ENCODE peak calls at places on chromosomes 13 and 19, in five cellular contexts. One of them, this sample, is unnamed.
A peak's percentile ranks its signal among the peaks of the same experiment; 100 is the strongest.

GRCh38 chr13:114045113-114045735 is 71.3 kb upstream of the C13orf46 start:
- DNase-seq in neural crest cell: no peak
- DNase-seq in BJ: no peak
- DNase-seq in astrocyte of the spinal cord: no peak
- DNase-seq in tibial nerve: no peak
- DNase-seq in this sample: no peak

GRCh38 chr13:106314417-106314816 is 221.0 kb downstream of the EFNB2 start:
- DNase-seq in neural crest cell: no peak
- DNase-seq in BJ: no peak
- DNase-seq in astrocyte of the spinal cord: no peak
- DNase-seq in tibial nerve: no peak
- DNase-seq in this sample: no peak

GRCh38 chr19:2600914-2601870 is 101.3 kb downstream of the GNG7 start:
- DNase-seq in neural crest cell: no peak
- DNase-seq in BJ: no peak
- DNase-seq in astrocyte of the spinal cord: no peak
- DNase-seq in tibial nerve: no peak
- DNase-seq in this sample: no peak

GRCh38 chr13:98407575-98407974 is 169.3 kb downstream of the STK24 start:
- DNase-seq in neural crest cell: no peak
- DNase-seq in BJ: no peak
- DNase-seq in astrocyte of the spinal cord: no peak
- DNase-seq in tibial nerve: no peak
- DNase-seq in this sample: no peak

GRCh38 chr13:41654800-41655199 is 197.4 kb downstream of the RGCC start:
- DNase-seq in neural crest cell: no peak
- DNase-seq in BJ: no peak
- DNase-seq in astrocyte of the spinal cord: no peak
- DNase-seq in tibial nerve: no peak
- DNase-seq in this sample: no peak

GRCh38 chr13:49218493-49219051 is 1.6 kb upstream of the MLNR start:
- DNase-seq in neural crest cell: no peak
- DNase-seq in BJ: no peak
- DNase-seq in astrocyte of the spinal cord: peak; percentile 2
- DNase-seq in tibial nerve: no peak
- DNase-seq in this sample: no peak

GRCh38 chr19:17775245-17775927 is 19.6 kb upstream of the B3GNT3 start:
- DNase-seq in neural crest cell: peak; percentile 81
- DNase-seq in BJ: no peak
- DNase-seq in astrocyte of the spinal cord: no peak
- DNase-seq in tibial nerve: no peak
- DNase-seq in this sample: no peak

GRCh38 chr13:37313383-37313782 is 207.9 kb upstream of the CSNK1A1L start:
- DNase-seq in neural crest cell: no peak
- DNase-seq in BJ: no peak
- DNase-seq in astrocyte of the spinal cord: peak; percentile 91
- DNase-seq in tibial nerve: no peak
- DNase-seq in this sample: no peak

GRCh38 chr19:38813323-38813722 is 578 bp upstream of the LGALS4 start:
- DNase-seq in neural crest cell: no peak
- DNase-seq in BJ: no peak
- DNase-seq in astrocyte of the spinal cord: no peak
- DNase-seq in tibial nerve: no peak
- DNase-seq in this sample: no peak

GRCh38 chr19:16381756-16382401 is 57.3 kb downstream of the KLF2 start:
- DNase-seq in neural crest cell: no peak
- DNase-seq in BJ: no peak
- DNase-seq in astrocyte of the spinal cord: no peak
- DNase-seq in tibial nerve: peak; percentile 82
- DNase-seq in this sample: no peak

GRCh38 chr13:26529441-26529840 is 28.0 kb upstream of the WASF3 start:
- DNase-seq in neural crest cell: peak; percentile 67
- DNase-seq in BJ: no peak
- DNase-seq in astrocyte of the spinal cord: peak; percentile 70
- DNase-seq in tibial nerve: no peak
- DNase-seq in this sample: peak; percentile 23

GRCh38 chr19:40282920-40283319 is 2.2 kb downstream of the AKT2 start:
- DNase-seq in neural crest cell: no peak
- DNase-seq in BJ: peak; percentile 31
- DNase-seq in astrocyte of the spinal cord: no peak
- DNase-seq in tibial nerve: no peak
- DNase-seq in this sample: no peak

GRCh38 chr19:11091343-11092153 is 2.3 kb downstream of the LDLR start:
- DNase-seq in neural crest cell: no peak
- DNase-seq in BJ: peak; percentile 86
- DNase-seq in astrocyte of the spinal cord: peak; percentile 94
- DNase-seq in tibial nerve: peak; percentile 30
- DNase-seq in this sample: peak; percentile 83

GRCh38 chr13:48813518-48813917 is 159.8 kb downstream of the CYSLTR2 start:
- DNase-seq in neural crest cell: no peak
- DNase-seq in BJ: no peak
- DNase-seq in astrocyte of the spinal cord: no peak
- DNase-seq in tibial nerve: no peak
- DNase-seq in this sample: no peak

GRCh38 chr13:43095771-43096719 is 72.7 kb downstream of the DNAJC15 start:
- DNase-seq in neural crest cell: no peak
- DNase-seq in BJ: no peak
- DNase-seq in astrocyte of the spinal cord: no peak
- DNase-seq in tibial nerve: no peak
- DNase-seq in this sample: no peak

GRCh38 chr13:45674908-45675307 is 27.2 kb upstream of the CBY2 start:
- DNase-seq in neural crest cell: no peak
- DNase-seq in BJ: peak; percentile 61
- DNase-seq in astrocyte of the spinal cord: peak; percentile 81
- DNase-seq in tibial nerve: no peak
- DNase-seq in this sample: peak; percentile 80

GRCh38 chr13:43880451-43880850 is 747 bp downstream of the LACC1 start:
- DNase-seq in neural crest cell: peak; percentile 2
- DNase-seq in BJ: no peak
- DNase-seq in astrocyte of the spinal cord: no peak
- DNase-seq in tibial nerve: no peak
- DNase-seq in this sample: no peak

GRCh38 chr19:10243606-10244005 is 8.4 kb upstream of the MRPL4 start:
- DNase-seq in neural crest cell: no peak
- DNase-seq in BJ: no peak
- DNase-seq in astrocyte of the spinal cord: no peak
- DNase-seq in tibial nerve: no peak
- DNase-seq in this sample: no peak

GRCh38 chr13:102142473-102142826 is 259.4 kb downstream of the FGF14 start:
- DNase-seq in neural crest cell: no peak
- DNase-seq in BJ: no peak
- DNase-seq in astrocyte of the spinal cord: no peak
- DNase-seq in tibial nerve: no peak
- DNase-seq in this sample: no peak

GRCh38 chr13:107866007-107866665 is 349.2 kb downstream of the LIG4 start:
- DNase-seq in neural crest cell: peak; percentile 36
- DNase-seq in BJ: no peak
- DNase-seq in astrocyte of the spinal cord: peak; percentile 52
- DNase-seq in tibial nerve: no peak
- DNase-seq in this sample: no peak

GRCh38 chr13:29464105-29464679 is 131.3 kb downstream of the SLC7A1 start:
- DNase-seq in neural crest cell: no peak
- DNase-seq in BJ: no peak
- DNase-seq in astrocyte of the spinal cord: no peak
- DNase-seq in tibial nerve: no peak
- DNase-seq in this sample: no peak

GRCh38 chr19:1567848-1568227 is 287 bp downstream of the MEX3D start:
- DNase-seq in neural crest cell: no peak
- DNase-seq in BJ: no peak
- DNase-seq in astrocyte of the spinal cord: no peak
- DNase-seq in tibial nerve: no peak
- DNase-seq in this sample: no peak

GRCh38 chr13:112174476-112175110 is 107.6 kb downstream of the SOX1 start:
- DNase-seq in neural crest cell: no peak
- DNase-seq in BJ: no peak
- DNase-seq in astrocyte of the spinal cord: no peak
- DNase-seq in tibial nerve: no peak
- DNase-seq in this sample: no peak

GRCh38 chr19:7480222-7480974 is 8.4 kb downstream of the PEX11G start:
- DNase-seq in neural crest cell: no peak
- DNase-seq in BJ: no peak
- DNase-seq in astrocyte of the spinal cord: no peak
- DNase-seq in tibial nerve: no peak
- DNase-seq in this sample: no peak

GRCh38 chr13:51771418-51772104 is 32.4 kb downstream of the DHRS12 start:
- DNase-seq in neural crest cell: no peak
- DNase-seq in BJ: no peak
- DNase-seq in astrocyte of the spinal cord: no peak
- DNase-seq in tibial nerve: no peak
- DNase-seq in this sample: no peak

GRCh38 chr13:40813662-40814454 is 24.4 kb downstream of the SLC25A15 start:
- DNase-seq in neural crest cell: no peak
- DNase-seq in BJ: no peak
- DNase-seq in astrocyte of the spinal cord: peak; percentile 22
- DNase-seq in tibial nerve: no peak
- DNase-seq in this sample: no peak

DNA sequence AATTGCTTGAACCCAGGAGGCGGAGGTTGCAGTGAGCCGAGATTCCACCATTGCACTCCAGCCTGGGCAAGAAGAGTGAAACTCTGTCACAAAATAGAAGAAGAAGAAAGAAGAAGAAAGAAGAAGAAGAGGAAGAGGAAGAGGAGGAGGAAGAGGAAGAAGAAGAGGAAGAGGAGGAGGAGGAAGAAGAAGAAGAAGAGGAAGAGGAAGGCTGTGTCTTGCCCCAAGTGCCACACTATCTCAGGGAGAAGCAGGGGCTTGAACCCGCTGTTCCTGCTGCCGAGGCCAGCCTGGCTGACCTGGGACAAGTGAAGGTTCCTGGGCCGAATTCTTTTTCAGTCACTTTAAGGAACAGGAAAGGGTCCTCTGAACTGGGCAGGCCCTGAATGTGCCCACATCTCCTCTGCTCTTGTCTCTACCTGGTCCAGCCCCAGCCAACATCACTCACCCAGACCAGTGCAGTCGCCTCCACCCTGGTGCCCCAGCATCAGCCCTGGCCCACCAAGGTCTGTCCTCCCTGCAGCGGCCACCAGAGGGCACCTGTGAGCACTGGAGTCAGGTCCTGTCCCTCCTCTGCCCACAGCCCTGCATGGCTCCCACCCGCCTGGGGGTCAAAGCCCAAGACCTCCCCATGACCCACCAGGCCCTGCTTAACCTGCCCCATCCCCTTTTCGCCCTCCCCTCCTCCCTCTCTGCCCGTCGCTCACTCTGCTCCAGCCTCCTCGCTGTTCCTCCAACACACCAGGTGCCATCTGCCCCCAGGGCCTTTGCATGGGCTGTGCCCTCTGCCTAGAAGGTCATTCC is 20.0 kb downstream of the TICAM1 start:
- DNase-seq in neural crest cell: peak; percentile 96
- DNase-seq in BJ: no peak
- DNase-seq in astrocyte of the spinal cord: peak; percentile 50
- DNase-seq in tibial nerve: peak; percentile 75
- DNase-seq in this sample: no peak
- TF ChIP-seq CTCF in neural crest cell: peak; percentile 85
- TF ChIP-seq CTCF in BJ: peak; percentile 90
- TF ChIP-seq CTCF in astrocyte of the spinal cord: peak; percentile 89
- TF ChIP-seq CTCF in tibial nerve: peak; percentile 81
- TF ChIP-seq CTCF in this sample: peak; percentile 79

DNA sequence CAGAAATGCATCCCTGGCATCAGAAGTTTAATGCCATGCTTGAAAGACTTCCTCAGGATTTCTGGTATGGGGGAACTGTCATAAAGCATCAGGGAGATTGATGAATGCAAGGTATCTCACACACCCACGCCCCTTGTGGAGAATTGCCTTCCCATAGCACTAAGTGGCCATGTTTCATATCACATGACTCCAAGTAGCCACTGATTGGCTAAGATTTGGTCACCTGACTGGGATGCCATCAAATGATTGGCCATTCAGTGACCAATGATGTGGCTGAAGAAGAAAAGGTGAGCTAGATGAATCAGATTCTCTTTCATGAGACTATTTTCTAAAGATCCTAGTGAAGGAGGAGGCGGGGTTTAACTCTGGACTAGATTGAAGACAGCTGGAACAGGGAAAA is 7.3 kb downstream of the KLK8 start:
- DNase-seq in neural crest cell: no peak
- DNase-seq in BJ: no peak
- DNase-seq in astrocyte of the spinal cord: no peak
- DNase-seq in tibial nerve: no peak
- DNase-seq in this sample: no peak
- TF ChIP-seq CTCF in neural crest cell: no peak
- TF ChIP-seq CTCF in BJ: no peak
- TF ChIP-seq CTCF in astrocyte of the spinal cord: no peak
- TF ChIP-seq CTCF in tibial nerve: no peak
- TF ChIP-seq CTCF in this sample: no peak

DNA sequence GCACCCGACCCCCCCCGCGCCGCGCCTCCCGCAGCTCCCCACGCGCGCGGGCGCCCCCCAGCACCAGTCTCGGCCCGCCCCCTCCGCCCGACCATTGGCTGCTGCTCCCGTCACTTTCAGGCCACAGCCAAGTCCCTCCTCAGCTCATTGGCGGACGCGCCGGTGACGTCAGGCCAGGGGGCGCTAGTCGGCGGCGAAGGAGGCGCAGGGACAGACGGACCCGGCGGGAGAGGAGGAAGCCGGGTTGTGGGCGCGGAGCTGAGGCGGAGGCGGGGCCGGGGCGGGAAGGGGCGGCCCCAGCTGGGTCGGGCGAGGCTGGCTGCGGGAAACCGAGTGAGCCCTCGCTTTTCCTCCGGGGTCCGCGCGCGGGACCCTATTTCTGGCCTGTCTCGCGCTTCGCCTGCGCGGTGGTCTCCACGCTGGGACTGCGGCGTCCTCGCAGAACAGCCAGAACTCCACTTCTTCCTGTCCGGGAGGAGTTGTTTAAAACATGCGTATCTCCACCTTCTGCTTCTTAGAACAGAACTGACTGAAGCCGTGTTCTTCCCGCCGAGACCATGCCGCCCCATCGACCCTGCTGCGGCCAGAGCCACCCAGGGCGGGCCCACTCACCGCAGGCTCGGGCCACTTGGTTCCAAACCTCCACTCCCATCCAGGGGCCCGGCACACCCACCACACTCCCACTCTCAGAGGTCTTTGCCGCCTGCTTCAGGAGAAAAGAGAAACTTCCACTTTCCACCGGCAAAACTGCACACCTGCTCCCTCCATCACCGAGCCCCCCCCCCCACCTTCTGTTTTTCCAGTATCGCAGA is 459 bp upstream of the TMTC4 start:
- DNase-seq in neural crest cell: peak; percentile 100
- DNase-seq in BJ: peak; percentile 75
- DNase-seq in astrocyte of the spinal cord: peak; percentile 99
- DNase-seq in tibial nerve: peak; percentile 99
- DNase-seq in this sample: peak; percentile 84
- TF ChIP-seq CTCF in neural crest cell: no peak
- TF ChIP-seq CTCF in BJ: peak; percentile 45
- TF ChIP-seq CTCF in astrocyte of the spinal cord: peak; percentile 35
- TF ChIP-seq CTCF in tibial nerve: peak; percentile 53
- TF ChIP-seq CTCF in this sample: peak; percentile 36

GRCh38 chr13:61916483-61916882 is 500.8 kb upstream of the PCDH20 start:
- DNase-seq in neural crest cell: no peak
- DNase-seq in BJ: no peak
- DNase-seq in astrocyte of the spinal cord: no peak
- DNase-seq in tibial nerve: no peak
- DNase-seq in this sample: no peak
- TF ChIP-seq CTCF in neural crest cell: no peak
- TF ChIP-seq CTCF in BJ: no peak
- TF ChIP-seq CTCF in astrocyte of the spinal cord: no peak
- TF ChIP-seq CTCF in tibial nerve: no peak
- TF ChIP-seq CTCF in this sample: no peak

This sample was measured in kidney epithelial cell.